ENCODE peak calls at places on chromosome 1, in nine cellular contexts. One of them, this sample, is unnamed.

GRCh38 chr1:114431026-114431425 is 80.0 kb downstream of the TRIM33 start:
- DNase-seq in fibroblast of pulmonary artery: no peak
- DNase-seq in Right ventricle myocardium superior: no peak
- DNase-seq in BE2C: no peak
- DNase-seq in GM23248: no peak
- DNase-seq in mucosa of descending colon: no peak
- DNase-seq in CMK: no peak
- DNase-seq in NCI-H774: no peak
- DNase-seq in astrocyte of the spinal cord: no peak
- DNase-seq in this sample: no peak

GRCh38 chr1:1891349-1892078 is 627 bp upstream of the GNB1 start:
- DNase-seq in CMK: peak; percentile 70
- DNase-seq in Right ventricle myocardium superior: peak; percentile 83
- DNase-seq in BE2C: peak; percentile 59
- DNase-seq in GM23248: peak; percentile 83
- DNase-seq in mucosa of descending colon: peak; percentile 84
- DNase-seq in fibroblast of pulmonary artery: peak; percentile 51
- DNase-seq in astrocyte of the spinal cord: peak; percentile 41
- DNase-seq in NCI-H774: peak; percentile 35
- DNase-seq in this sample: peak; percentile 87

GRCh38 chr1:18879791-18880309 is 20.4 kb upstream of the TAS1R2 start:
- DNase-seq in BE2C: peak; percentile 39
- DNase-seq in Right ventricle myocardium superior: no peak
- DNase-seq in GM23248: no peak
- DNase-seq in CMK: no peak
- DNase-seq in NCI-H774: no peak
- DNase-seq in astrocyte of the spinal cord: no peak
- DNase-seq in mucosa of descending colon: no peak
- DNase-seq in fibroblast of pulmonary artery: no peak
- DNase-seq in this sample: no peak

GRCh38 chr1:41578712-41579335 is 94.3 kb upstream of the EDN2 start:
- DNase-seq in BE2C: no peak
- DNase-seq in fibroblast of pulmonary artery: peak; percentile 35
- DNase-seq in CMK: no peak
- DNase-seq in Right ventricle myocardium superior: no peak
- DNase-seq in NCI-H774: no peak
- DNase-seq in astrocyte of the spinal cord: peak; percentile 22
- DNase-seq in GM23248: peak; percentile 30
- DNase-seq in mucosa of descending colon: no peak
- DNase-seq in this sample: no peak

GRCh38 chr1:240806201-240806745 is 194.3 kb upstream of the GREM2 start:
- DNase-seq in Right ventricle myocardium superior: no peak
- DNase-seq in GM23248: peak; percentile 51
- DNase-seq in CMK: no peak
- DNase-seq in NCI-H774: no peak
- DNase-seq in BE2C: no peak
- DNase-seq in fibroblast of pulmonary artery: no peak
- DNase-seq in mucosa of descending colon: no peak
- DNase-seq in astrocyte of the spinal cord: no peak
- DNase-seq in this sample: no peak

GRCh38 chr1:101587749-101588148 is 350.9 kb downstream of the S1PR1 start:
- DNase-seq in GM23248: peak; percentile 2
- DNase-seq in NCI-H774: no peak
- DNase-seq in astrocyte of the spinal cord: peak; percentile 56
- DNase-seq in mucosa of descending colon: peak; percentile 74
- DNase-seq in BE2C: peak; percentile 19
- DNase-seq in fibroblast of pulmonary artery: peak; percentile 58
- DNase-seq in CMK: no peak
- DNase-seq in Right ventricle myocardium superior: peak; percentile 60
- DNase-seq in this sample: peak; percentile 68

GRCh38 chr1:202135221-202135721 is 9.3 kb downstream of the ARL8A start:
- DNase-seq in fibroblast of pulmonary artery: peak; percentile 70
- DNase-seq in NCI-H774: peak; percentile 63
- DNase-seq in GM23248: peak; percentile 78
- DNase-seq in Right ventricle myocardium superior: peak; percentile 53
- DNase-seq in astrocyte of the spinal cord: peak; percentile 59
- DNase-seq in mucosa of descending colon: peak; percentile 52
- DNase-seq in BE2C: peak; percentile 62
- DNase-seq in CMK: no peak
- DNase-seq in this sample: peak; percentile 58

GRCh38 chr1:109299087-109299983 is 7.5 kb downstream of the MYBPHL start:
- DNase-seq in mucosa of descending colon: no peak
- DNase-seq in NCI-H774: no peak
- DNase-seq in CMK: no peak
- DNase-seq in GM23248: peak; percentile 80
- DNase-seq in astrocyte of the spinal cord: peak; percentile 93
- DNase-seq in Right ventricle myocardium superior: peak; percentile 82
- DNase-seq in fibroblast of pulmonary artery: peak; percentile 87
- DNase-seq in BE2C: peak; percentile 36
- DNase-seq in this sample: peak; percentile 76

GRCh38 chr1:92186081-92186480 is 31.6 kb upstream of the C1orf146 start:
- DNase-seq in CMK: no peak
- DNase-seq in fibroblast of pulmonary artery: peak; percentile 33
- DNase-seq in astrocyte of the spinal cord: peak; percentile 65
- DNase-seq in GM23248: peak; percentile 36
- DNase-seq in mucosa of descending colon: no peak
- DNase-seq in BE2C: no peak
- DNase-seq in NCI-H774: no peak
- DNase-seq in Right ventricle myocardium superior: no peak
- DNase-seq in this sample: no peak